ENCODE peak calls at places on chromosomes 11 and 22, in ten cellular contexts. T, Q, S, R, P, F, A, D, X and C are unnamed samples.

GRCh38 chr11:65425105-65425970 is 2.7 kb downstream of the NEAT1 start:
- DNase-seq in T (no peak), Q (peak; percentile 77), S (no peak), R (no peak), P (peak; percentile 78), F (peak; percentile 86), A (peak; percentile 94), D (no peak), X (peak; percentile 75), C (peak; percentile 74)

GRCh38 chr11:63592975-63593395 is 21.2 kb downstream of the PLAAT3 start:
- DNase-seq in T (no peak), Q (peak; percentile 61), S (no peak), R (no peak), P (no peak), F (no peak), A (peak; percentile 31), D (no peak), X (no peak), C (no peak)

GRCh38 chr11:105829084-105829483 is 193.0 kb downstream of the MSANTD4 start:
- DNase-seq in T (no peak), Q (no peak), S (no peak), R (no peak), P (no peak), F (peak; percentile 7), A (peak; percentile 43), D (no peak), X (no peak), C (no peak)

GRCh38 chr11:64218628-64219353 is 7.2 kb downstream of the TRPT1 start:
- DNase-seq in T (no peak), Q (no peak), S (peak; percentile 4), R (no peak), P (no peak), F (no peak), A (no peak), D (no peak), X (no peak), C (no peak)

GRCh38 chr11:111427471-111427912 is 48.4 kb upstream of the POU2AF1 start:
- DNase-seq in T (no peak), Q (no peak), S (peak; percentile 44), R (no peak), P (no peak), F (no peak), A (peak; percentile 32), D (no peak), X (no peak), C (no peak)

GRCh38 chr11:119472186-119472855 is 49.3 kb upstream of the THY1 start:
- DNase-seq in T (no peak), Q (no peak), S (no peak), R (peak; percentile 7), P (no peak), F (no peak), A (no peak), D (no peak), X (peak; percentile 41), C (no peak)

GRCh38 chr11:13687271-13687670 is 18.8 kb downstream of the FAR1 start:
- DNase-seq in T (no peak), Q (no peak), S (no peak), R (no peak), P (no peak), F (no peak), A (no peak), D (no peak), X (no peak), C (no peak)

GRCh38 chr11:59875856-59876519 is 2.6 kb upstream of the OOSP3 start:
- DNase-seq in T (no peak), Q (no peak), S (no peak), R (no peak), P (no peak), F (no peak), A (no peak), D (no peak), X (no peak), C (no peak)

GRCh38 chr11:64924910-64925284 is 408 bp downstream of the PPP2R5B start:
- DNase-seq in T (no peak), Q (no peak), S (peak; percentile 34), R (no peak), P (no peak), F (no peak), A (no peak), D (no peak), X (no peak), C (no peak)

GRCh38 chr22:39114157-39114511 is 17.1 kb downstream of the APOBEC3H start:
- DNase-seq in T (no peak), Q (no peak), S (no peak), R (no peak), P (no peak), F (no peak), A (no peak), D (no peak), X (no peak), C (no peak)

GRCh38 chr11:74709175-74709574 is 22.1 kb downstream of the CHRDL2 start:
- DNase-seq in T (no peak), Q (no peak), S (no peak), R (no peak), P (no peak), F (no peak), A (no peak), D (no peak), X (no peak), C (no peak)

GRCh38 chr22:45543243-45543642 is 40.6 kb downstream of the FBLN1 start:
- DNase-seq in T (no peak), Q (no peak), S (peak; percentile 3), R (no peak), P (no peak), F (no peak), A (no peak), D (no peak), X (no peak), C (no peak)

GRCh38 chr11:8086571-8086970 is 5.6 kb downstream of the TUB start:
- DNase-seq in T (no peak), Q (no peak), S (no peak), R (no peak), P (no peak), F (no peak), A (no peak), D (no peak), X (no peak), C (no peak)

GRCh38 chr11:122559734-122560382 is 95.7 kb upstream of the UBASH3B start:
- DNase-seq in T (no peak), Q (peak; percentile 27), S (no peak), R (no peak), P (no peak), F (no peak), A (peak; percentile 16), D (no peak), X (no peak), C (no peak)

GRCh38 chr22:31425331-31426050 is 26.1 kb downstream of the DRG1 start:
- DNase-seq in T (no peak), Q (no peak), S (no peak), R (no peak), P (no peak), F (no peak), A (no peak), D (no peak), X (no peak), C (no peak)

GRCh38 chr22:29377979-29378378 is 10.4 kb downstream of the AP1B1 start:
- DNase-seq in T (peak; percentile 37), Q (peak; percentile 93), S (no peak), R (no peak), P (no peak), F (no peak), A (no peak), D (no peak), X (peak; percentile 51), C (no peak)

GRCh38 chr22:19368876-19369275 is 62.7 kb downstream of the HIRA start:
- DNase-seq in T (no peak), Q (no peak), S (no peak), R (no peak), P (no peak), F (no peak), A (no peak), D (no peak), X (no peak), C (no peak)

GRCh38 chr11:5994791-5995190 is 8.0 kb upstream of the OR52L1 start:
- DNase-seq in T (no peak), Q (no peak), S (no peak), R (no peak), P (no peak), F (no peak), A (no peak), D (no peak), X (no peak), C (no peak)

GRCh38 chr11:34449013-34449412 is 10.3 kb downstream of the CAT start:
- DNase-seq in T (no peak), Q (no peak), S (no peak), R (no peak), P (no peak), F (no peak), A (no peak), D (no peak), X (no peak), C (no peak)

GRCh38 chr11:122186439-122187080 is 70.5 kb upstream of the BLID start:
- DNase-seq in T (no peak), Q (peak; percentile 87), S (peak; percentile 57), R (peak; percentile 96), P (no peak), F (no peak), A (no peak), D (no peak), X (no peak), C (no peak)

GRCh38 chr11:83717551-83717950 is 431.4 kb upstream of the CCDC90B start:
- DNase-seq in T (no peak), Q (no peak), S (peak; percentile 55), R (no peak), P (no peak), F (no peak), A (no peak), D (no peak), X (no peak), C (no peak)

GRCh38 chr11:79393362-79394043 is 47.3 kb downstream of the TENM4 start:
- DNase-seq in T (no peak), Q (peak; percentile 3), S (peak; percentile 80), R (no peak), P (no peak), F (no peak), A (no peak), D (no peak), X (no peak), C (no peak)

GRCh38 chr11:45737056-45737455 is 67.9 kb upstream of the SLC35C1 start:
- DNase-seq in T (no peak), Q (no peak), S (no peak), R (peak; percentile 6), P (no peak), F (no peak), A (no peak), D (no peak), X (no peak), C (no peak)

GRCh38 chr11:115470928-115471327 is 33.3 kb downstream of the CADM1 start:
- DNase-seq in T (no peak), Q (no peak), S (no peak), R (no peak), P (no peak), F (no peak), A (no peak), D (no peak), X (no peak), C (no peak)

GRCh38 chr11:8229299-8230177 is 34.1 kb downstream of the LMO1 start:
- DNase-seq in T (no peak), Q (peak; percentile 66), S (no peak), R (no peak), P (no peak), F (no peak), A (no peak), D (no peak), X (no peak), C (no peak)